ENCODE peak calls at places on chromosomes 4 and X, in nine cellular contexts. G is GM23338; C is tibial artery; M is BE2C; V is heart right ventricle; H is endothelial cell; B is CD8-positive, alpha-beta T cell; L is nephron progenitor cell; T is progenitor cell of endocrine pancreas. J is an unnamed sample.

GRCh38 chrX:14039344-14039743 is 9.7 kb upstream of the GEMIN8 start:
- DNase-seq in V (peak; percentile 26), C (peak; percentile 45), M (peak; percentile 42), G (peak; percentile 53), T (no peak), B (peak; percentile 44), H (peak; percentile 34), L (peak; percentile 44), J (no peak)

GRCh38 chrX:103518571-103518970 is 718 bp downstream of the RAB40A start:
- DNase-seq in B (no peak), T (no peak), V (no peak), M (no peak), G (no peak), H (no peak), L (no peak), C (no peak), J (no peak)

GRCh38 chr4:2135083-2135482 is 76.0 kb downstream of the NAT8L start:
- DNase-seq in G (no peak), V (no peak), H (no peak), L (no peak), T (no peak), B (no peak), M (no peak), C (no peak), J (no peak)

GRCh38 chrX:68650491-68650890 is 3.0 kb downstream of the STARD8 start:
- DNase-seq in V (no peak), L (no peak), B (no peak), C (no peak), H (no peak), M (no peak), G (no peak), T (no peak), J (no peak)

GRCh38 chr4:530017-530781 is 31.2 kb downstream of the PIGG start:
- DNase-seq in B (no peak), V (no peak), T (no peak), L (no peak), H (no peak), C (no peak), M (no peak), G (no peak), J (no peak)

GRCh38 chrX:34146906-34147305 is 14.8 kb upstream of the FAM47A start:
- DNase-seq in T (no peak), H (no peak), B (no peak), M (no peak), V (no peak), C (no peak), G (no peak), L (no peak), J (no peak)

GRCh38 chr4:48031802-48032525 is 15.4 kb downstream of the NIPAL1 start:
- DNase-seq in B (no peak), G (no peak), M (no peak), V (peak; percentile 36), L (no peak), H (no peak), T (no peak), C (no peak), J (no peak)

GRCh38 chr4:100254237-100254636 is 64.0 kb upstream of the DDIT4L start:
- DNase-seq in M (no peak), B (no peak), L (no peak), G (no peak), H (no peak), V (no peak), C (no peak), T (no peak), J (no peak)

GRCh38 chr4:2804449-2804972 is 11.6 kb downstream of the SH3BP2 start:
- DNase-seq in T (no peak), G (no peak), L (no peak), V (no peak), H (no peak), C (no peak), B (no peak), M (no peak), J (no peak)

GRCh38 chr4:27000820-27001219 is 140.2 kb downstream of the STIM2 start:
- DNase-seq in V (no peak), L (no peak), M (no peak), B (no peak), T (no peak), H (no peak), G (peak; percentile 25), C (no peak), J (no peak)
- TF ChIP-seq CTCF in V (no peak), L (no peak), M (peak; percentile 56), B (peak; percentile 47), T (peak; percentile 60), H (no peak), G (peak; percentile 36), C (no peak), J (peak; percentile 33)

GRCh38 chrX:71652405-71652804 is 14.9 kb upstream of the LOC101059915 start:
- DNase-seq in H (peak; percentile 54), V (peak; percentile 27), B (peak; percentile 32), G (peak; percentile 62), M (peak; percentile 42), T (no peak), L (peak; percentile 41), C (peak; percentile 23), J (no peak)

GRCh38 chrX:71653344-71653743 is 14.0 kb upstream of the LOC101059915 start:
- DNase-seq in L (no peak), M (no peak), V (no peak), C (no peak), H (no peak), T (no peak), G (no peak), B (no peak), J (no peak)

GRCh38 chrX:71650333-71650969 is 16.9 kb upstream of the LOC101059915 start:
- DNase-seq in G (no peak), C (no peak), L (no peak), H (no peak), B (no peak), T (no peak), M (no peak), V (no peak), J (no peak)
- TF ChIP-seq CTCF in G (no peak), C (no peak), L (no peak), H (no peak), B (peak; percentile 26), T (peak; percentile 15), M (peak; percentile 15), V (peak; percentile 12), J (peak; percentile 18)

GRCh38 chr4:37451646-37452045 is 207.1 kb downstream of the NWD2 start:
- DNase-seq in G (no peak), T (no peak), B (no peak), C (no peak), L (no peak), V (no peak), H (no peak), M (no peak), J (no peak)

GRCh38 chr4:37450911-37451310 is 206.4 kb downstream of the NWD2 start:
- DNase-seq in B (no peak), T (no peak), H (no peak), C (no peak), G (no peak), V (no peak), L (no peak), M (no peak), J (no peak)

GRCh38 chr4:37453361-37454262 is 209.1 kb downstream of the NWD2 start:
- DNase-seq in G (peak; percentile 81), V (peak; percentile 10), H (peak; percentile 73), T (peak; percentile 67), M (peak; percentile 32), C (peak; percentile 30), L (peak; percentile 73), B (no peak), J (no peak)

GRCh38 chr4:37454263-37454800 is 209.8 kb downstream of the NWD2 start:
- DNase-seq in M (no peak), T (no peak), C (no peak), B (no peak), V (no peak), G (no peak), H (no peak), L (no peak), J (no peak)

GRCh38 chr4:37453004-37453360 is 208.4 kb downstream of the NWD2 start:
- DNase-seq in M (peak; percentile 43), H (peak; percentile 49), V (peak; percentile 35), G (peak; percentile 89), C (no peak), L (peak; percentile 40), B (no peak), T (peak; percentile 17), J (no peak)
- TF ChIP-seq CTCF in M (peak; percentile 72), H (peak; percentile 22), V (peak; percentile 54), G (peak; percentile 84), C (no peak), L (peak; percentile 51), B (peak; percentile 32), T (peak; percentile 65), J (peak; percentile 83)

GRCh38 chr4:20423420-20423819 is 171.7 kb downstream of the SLIT2 start:
- DNase-seq in B (no peak), C (no peak), G (no peak), M (no peak), H (no peak), V (no peak), L (no peak), T (no peak), J (no peak)
- TF ChIP-seq CTCF in B (no peak), C (no peak), G (no peak), M (peak; percentile 43), H (no peak), V (no peak), L (no peak), T (no peak), J (no peak)

GRCh38 chr4:38994135-38994534 is 38.1 kb downstream of the TMEM156 start:
- DNase-seq in L (no peak), G (no peak), V (no peak), M (no peak), B (no peak), C (no peak), H (no peak), T (no peak), J (no peak)

GRCh38 chr4:38990241-38990640 is 42.0 kb downstream of the TMEM156 start:
- DNase-seq in L (no peak), H (no peak), G (no peak), T (no peak), M (no peak), C (no peak), V (no peak), B (no peak), J (no peak)

GRCh38 chr4:38989487-38989886 is 42.7 kb downstream of the TMEM156 start:
- DNase-seq in T (no peak), M (no peak), C (no peak), L (no peak), H (no peak), V (no peak), G (no peak), B (no peak), J (no peak)

GRCh38 chr4:38993683-38994082 is 38.5 kb downstream of the TMEM156 start:
- DNase-seq in B (no peak), G (peak; percentile 28), H (no peak), T (no peak), C (no peak), L (no peak), V (no peak), M (no peak), J (no peak)
- TF ChIP-seq CTCF in B (no peak), G (peak; percentile 23), H (no peak), T (peak; percentile 15), C (no peak), L (no peak), V (no peak), M (peak; percentile 28), J (peak; percentile 44)

J was measured in chondrocyte.